ENCODE peak calls at places on chromosomes 4 and X, in seven cellular contexts. F is endodermal cell, Z is uterus, P is aorta, Y is ovary, S is brain microvascular endothelial cell, E is mesendoderm. V is an unnamed sample.

GRCh38 chrX:14801136-14801535 is 71.7 kb downstream of the FANCB start:
- DNase-seq in F (no peak), Z (no peak), P (no peak), Y (no peak), S (no peak), E (peak), V (no peak)

GRCh38 chrX:152988536-152989291 is 5.2 kb downstream of the PNMA5 start:
- DNase-seq in F (no peak), Z (no peak), P (no peak), Y (no peak), S (no peak), E (no peak), V (no peak)

GRCh38 chrX:572490-573124 is 58.0 kb upstream of the SHOX start:
- DNase-seq in F (no peak), Z (no peak), P (peak), Y (no peak), S (no peak), E (no peak), V (no peak)

GRCh38 chr4:14888790-14889189 is 113.5 kb upstream of the CPEB2 start:
- DNase-seq in F (no peak), Z (no peak), P (no peak), Y (no peak), S (no peak), E (no peak), V (no peak)

GRCh38 chrX:151815461-151815860 is 80.9 kb downstream of the CNGA2 start:
- DNase-seq in F (no peak), Z (no peak), P (no peak), Y (no peak), S (no peak), E (no peak), V (no peak)

GRCh38 chrX:113412106-113412505 is 571.5 kb upstream of the AMOT start:
- DNase-seq in F (no peak), Z (no peak), P (no peak), Y (no peak), S (no peak), E (no peak), V (no peak)

GRCh38 chrX:24241822-24242648 is 71.8 kb downstream of the SUPT20HL2 start:
- DNase-seq in F (peak), Z (no peak), P (no peak), Y (no peak), S (peak), E (peak), V (no peak)

GRCh38 chr4:101345271-101345595 is 2.1 kb downstream of the PPP3CA start:
- DNase-seq in F (no peak), Z (no peak), P (no peak), Y (no peak), S (peak), E (no peak), V (no peak)

GRCh38 chr4:44425614-44426208 is 22.9 kb downstream of the KCTD8 start:
- DNase-seq in F (peak), Z (no peak), P (no peak), Y (no peak), S (peak), E (peak), V (no peak)

GRCh38 chr4:181202249-181202648 is 1041.0 kb upstream of the TENM3 start:
- DNase-seq in F (no peak), Z (no peak), P (no peak), Y (no peak), S (no peak), E (no peak), V (no peak)

GRCh38 chrX:50081282-50081955 is 119.4 kb downstream of the AKAP4 start:
- DNase-seq in F (peak), Z (peak), P (no peak), Y (peak), S (peak), E (peak), V (no peak)

GRCh38 chrX:8728932-8729331 is 3.0 kb downstream of the ANOS1 start:
- DNase-seq in F (no peak), Z (no peak), P (no peak), Y (no peak), S (no peak), E (no peak), V (no peak)

GRCh38 chr4:173182403-173182802 is 13.8 kb downstream of the GALNT7 start:
- DNase-seq in F (no peak), Z (no peak), P (no peak), Y (no peak), S (peak), E (no peak), V (peak)

GRCh38 chrX:12973561-12974216 is 1.2 kb upstream of the TMSB4X start:
- DNase-seq in F (peak), Z (no peak), P (no peak), Y (peak), S (no peak), E (no peak), V (no peak)

GRCh38 chrX:115616943-115617563 is 56.1 kb downstream of the PLS3 start:
- DNase-seq in F (peak), Z (no peak), P (no peak), Y (no peak), S (peak), E (peak), V (no peak)

GRCh38 chr4:10607206-10607605 is 77.4 kb downstream of the CLNK start:
- DNase-seq in F (no peak), Z (no peak), P (no peak), Y (no peak), S (peak), E (peak), V (no peak)

GRCh38 chr4:151675366-151676060 is 85.3 kb downstream of the GATB start:
- DNase-seq in F (no peak), Z (no peak), P (no peak), Y (peak), S (no peak), E (no peak), V (no peak)

GRCh38 chrX:151370906-151371305 is 26.1 kb upstream of the VMA21 start:
- DNase-seq in F (peak), Z (no peak), P (no peak), Y (no peak), S (no peak), E (peak), V (no peak)

GRCh38 chrX:129359269-129359668 is 164.0 kb downstream of the SMARCA1 start:
- DNase-seq in F (no peak), Z (no peak), P (no peak), Y (no peak), S (peak), E (no peak), V (no peak)

GRCh38 chrX:80511969-80512760 is 91.9 kb downstream of the TENT5D start:
- DNase-seq in F (peak), Z (no peak), P (no peak), Y (no peak), S (no peak), E (peak), V (no peak)

GRCh38 chr4:79651516-79651915 is 243.5 kb upstream of the GK2 start:
- DNase-seq in F (peak), Z (no peak), P (no peak), Y (no peak), S (peak), E (peak), V (no peak)

GRCh38 chr4:150600821-150601445 is 19.0 kb downstream of the MAB21L2 start:
- DNase-seq in F (no peak), Z (no peak), P (no peak), Y (no peak), S (no peak), E (no peak), V (no peak)

GRCh38 chrX:70901465-70901864 is 7.0 kb downstream of the TEX11 start:
- DNase-seq in F (peak), Z (no peak), P (no peak), Y (no peak), S (no peak), E (no peak), V (no peak)

GRCh38 chrX:114626323-114626722 is 42.4 kb downstream of the HTR2C start:
- DNase-seq in F (no peak), Z (no peak), P (no peak), Y (no peak), S (no peak), E (no peak), V (no peak)

GRCh38 chr4:74335341-74336019 is 27.2 kb downstream of the EPGN start:
- DNase-seq in F (no peak), Z (no peak), P (no peak), Y (no peak), S (no peak), E (no peak), V (no peak)

GRCh38 chr4:74543247-74543670 is 98.3 kb downstream of the AREG start:
- DNase-seq in F (no peak), Z (no peak), P (no peak), Y (no peak), S (no peak), E (no peak), V (no peak)

GRCh38 chr4:7741946-7742806 is 197.5 kb downstream of the AFAP1 start:
- DNase-seq in F (no peak), Z (no peak), P (no peak), Y (no peak), S (no peak), E (no peak), V (no peak)

GRCh38 chr4:76659103-76659490 is 224.1 kb downstream of the SHROOM3 start:
- DNase-seq in F (no peak), Z (no peak), P (no peak), Y (no peak), S (no peak), E (no peak), V (no peak)

GRCh38 chr4:56764775-56765174 is 56.7 kb downstream of the SPINK2 start:
- DNase-seq in F (no peak), Z (no peak), P (no peak), Y (no peak), S (no peak), E (no peak), V (no peak)

GRCh38 chr4:180695851-180696250 is 1547.4 kb upstream of the TENM3 start:
- DNase-seq in F (no peak), Z (no peak), P (no peak), Y (no peak), S (peak), E (no peak), V (no peak)

GRCh38 chr4:996030-996993 is 3.1 kb upstream of the SLC26A1 start:
- DNase-seq in F (no peak), Z (no peak), P (no peak), Y (no peak), S (no peak), E (no peak), V (no peak)

GRCh38 chrX:102983205-102983604 is 46.1 kb downstream of the RAB40AL start:
- DNase-seq in F (no peak), Z (no peak), P (no peak), Y (no peak), S (no peak), E (no peak), V (no peak)

GRCh38 chrX:102978594-102978993 is 41.5 kb downstream of the RAB40AL start:
- DNase-seq in F (no peak), Z (no peak), P (no peak), Y (no peak), S (no peak), E (no peak), V (no peak)

GRCh38 chrX:102976793-102977495 is 39.9 kb downstream of the RAB40AL start:
- DNase-seq in F (no peak), Z (no peak), P (no peak), Y (no peak), S (no peak), E (no peak), V (no peak)

GRCh38 chrX:102976290-102976689 is 39.2 kb downstream of the RAB40AL start:
- DNase-seq in F (no peak), Z (no peak), P (no peak), Y (no peak), S (no peak), E (no peak), V (no peak)

GRCh38 chrX:102979536-102979935 is 42.5 kb downstream of the RAB40AL start:
- DNase-seq in F (no peak), Z (no peak), P (no peak), Y (no peak), S (no peak), E (no peak), V (no peak)
- H3K27ac ChIP-seq in F (no peak), Z (no peak), P (no peak), Y (no peak), S (no peak), E (no peak), V (no peak)

DNA sequence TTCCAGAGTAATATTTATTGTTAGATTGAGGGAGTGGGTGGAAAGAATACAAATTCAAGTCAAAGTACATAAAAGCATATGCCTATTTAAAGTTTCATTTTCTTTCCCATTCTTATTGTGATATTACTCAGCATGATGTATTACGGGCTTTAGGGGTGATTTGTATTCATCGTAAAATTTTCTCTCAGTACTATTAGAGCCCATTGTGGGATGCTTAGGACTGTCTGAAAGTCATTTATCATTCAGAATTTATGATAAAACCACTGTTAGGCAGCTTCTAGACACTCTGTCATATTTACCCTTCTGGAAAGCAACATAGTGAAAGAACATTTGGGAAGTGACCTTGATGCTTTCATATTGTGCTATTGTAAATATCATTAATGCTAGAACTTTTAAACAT is 45.9 kb downstream of the AGA start:
- DNase-seq in F (no peak), Z (no peak), P (no peak), Y (no peak), S (no peak), E (no peak), V (no peak)
- H3K27ac ChIP-seq in F (no peak), Z (no peak), P (no peak), Y (no peak), S (no peak), E (no peak), V (no peak)

GRCh38 chr4:26802790-26803189 is 57.9 kb upstream of the STIM2 start:
- DNase-seq in F (no peak), Z (no peak), P (no peak), Y (no peak), S (no peak), E (peak), V (no peak)
- H3K27ac ChIP-seq in F (no peak), Z (no peak), P (no peak), Y (no peak), S (no peak), E (no peak), V (no peak)

DNA sequence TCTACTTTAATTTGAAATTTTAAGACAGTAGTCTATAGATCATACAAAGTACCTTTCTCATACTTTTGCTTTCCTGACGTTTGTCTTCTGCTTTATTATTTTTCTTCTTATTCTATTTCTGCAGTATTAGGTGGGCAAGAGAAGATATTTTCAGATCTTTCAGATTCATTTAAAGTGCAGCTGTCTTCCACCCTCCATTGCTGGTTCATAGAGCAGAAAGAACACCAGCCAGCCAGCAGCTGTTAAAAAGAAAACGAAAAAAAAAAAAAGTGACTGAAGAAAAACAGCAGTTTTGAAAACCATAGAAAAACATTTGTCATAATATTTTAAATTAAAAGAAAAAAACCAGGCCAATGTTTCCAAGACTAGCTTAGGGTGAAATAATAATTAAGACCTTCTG is 42.9 kb downstream of the SMAD1 start:
- DNase-seq in F (no peak), Z (no peak), P (no peak), Y (no peak), S (no peak), E (no peak), V (no peak)
- H3K27ac ChIP-seq in F (no peak), Z (peak), P (no peak), Y (no peak), S (no peak), E (no peak), V (no peak)

DNA sequence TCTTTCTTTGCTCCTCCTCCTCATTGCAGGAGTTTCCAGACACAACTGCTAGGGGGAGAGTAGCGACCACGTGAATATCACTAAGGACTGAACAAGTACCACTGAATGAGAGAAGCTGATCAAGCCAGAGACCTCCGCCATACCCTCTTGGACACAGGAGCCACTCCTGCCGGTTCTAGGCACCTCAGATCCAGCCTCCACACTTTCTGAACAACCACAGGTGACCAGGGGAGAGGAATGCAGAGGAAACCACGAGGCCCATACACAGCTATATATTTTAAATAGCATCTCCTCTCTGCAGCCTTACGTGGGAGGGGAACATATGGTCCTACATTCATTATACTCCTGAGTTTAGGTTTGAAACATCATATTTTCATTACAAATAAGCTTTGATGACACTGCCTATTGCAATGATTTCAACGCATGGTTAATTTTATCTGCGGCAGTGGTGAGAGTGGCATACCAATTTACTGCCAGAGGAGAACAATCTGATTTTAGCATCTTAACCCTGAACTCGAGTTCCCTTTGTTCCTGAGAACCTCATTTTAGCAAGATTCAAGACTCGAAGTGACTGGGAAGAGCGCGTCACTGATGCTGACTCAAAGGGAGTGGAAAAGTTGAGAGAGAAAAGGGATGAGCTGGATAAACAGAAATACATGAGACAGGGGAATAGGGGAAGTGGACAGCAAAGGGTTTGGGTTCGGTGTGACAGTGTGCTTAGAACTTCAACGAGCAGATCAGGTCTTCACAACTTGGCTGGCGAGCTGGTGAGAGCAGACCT is 231.7 kb upstream of the PPARGC1A start:
- DNase-seq in F (peak), Z (no peak), P (no peak), Y (no peak), S (no peak), E (peak), V (no peak)
- H3K27ac ChIP-seq in F (no peak), Z (no peak), P (no peak), Y (no peak), S (no peak), E (no peak), V (no peak)

GRCh38 chr4:72604324-72604723 is 35.3 kb upstream of the ADAMTS3 start:
- DNase-seq in F (no peak), Z (no peak), P (no peak), Y (no peak), S (peak), E (no peak), V (peak)
- H3K27ac ChIP-seq in F (no peak), Z (no peak), P (no peak), Y (no peak), S (no peak), E (no peak), V (no peak)